ENCODE peak calls at places on chromosome 3, in seven cellular contexts. One of them, this sample, is unnamed.

GRCh38 chr3:134326126-134326525 is 48.1 kb downstream of the AMOTL2 start:
- DNase-seq in effector CD4-positive, alpha-beta T cell: no peak
- DNase-seq in T-helper 1 cell: no peak
- DNase-seq in BE2C: no peak
- DNase-seq in stimulated activated CD4-positive, alpha-beta T cell treated with anti-CD3 and anti-CD28 coated beads, Interleukin-2, amount 100 ng/mL, for 48 hours: no peak
- DNase-seq in AG10803: no peak
- DNase-seq in WTC11: no peak
- DNase-seq in this sample: no peak

GRCh38 chr3:52429031-52429430 is 15.9 kb downstream of the SEMA3G start:
- DNase-seq in effector CD4-positive, alpha-beta T cell: no peak
- DNase-seq in T-helper 1 cell: no peak
- DNase-seq in BE2C: no peak
- DNase-seq in stimulated activated CD4-positive, alpha-beta T cell treated with anti-CD3 and anti-CD28 coated beads, Interleukin-2, amount 100 ng/mL, for 48 hours: no peak
- DNase-seq in AG10803: no peak
- DNase-seq in WTC11: no peak
- DNase-seq in this sample: no peak

GRCh38 chr3:179688847-179689246 is 36.0 kb downstream of the USP13 start:
- DNase-seq in effector CD4-positive, alpha-beta T cell: no peak
- DNase-seq in T-helper 1 cell: no peak
- DNase-seq in BE2C: no peak
- DNase-seq in stimulated activated CD4-positive, alpha-beta T cell treated with anti-CD3 and anti-CD28 coated beads, Interleukin-2, amount 100 ng/mL, for 48 hours: no peak
- DNase-seq in AG10803: no peak
- DNase-seq in WTC11: no peak
- DNase-seq in this sample: no peak

GRCh38 chr3:187737401-187738088 is 7.7 kb downstream of the BCL6 start:
- DNase-seq in effector CD4-positive, alpha-beta T cell: peak
- DNase-seq in T-helper 1 cell: peak
- DNase-seq in BE2C: peak
- DNase-seq in stimulated activated CD4-positive, alpha-beta T cell treated with anti-CD3 and anti-CD28 coated beads, Interleukin-2, amount 100 ng/mL, for 48 hours: peak
- DNase-seq in AG10803: peak
- DNase-seq in WTC11: peak
- DNase-seq in this sample: peak

GRCh38 chr3:46466273-46466672 is 1.6 kb upstream of the LTF start:
- DNase-seq in effector CD4-positive, alpha-beta T cell: no peak
- DNase-seq in T-helper 1 cell: no peak
- DNase-seq in BE2C: no peak
- DNase-seq in stimulated activated CD4-positive, alpha-beta T cell treated with anti-CD3 and anti-CD28 coated beads, Interleukin-2, amount 100 ng/mL, for 48 hours: no peak
- DNase-seq in AG10803: no peak
- DNase-seq in WTC11: no peak
- DNase-seq in this sample: no peak

GRCh38 chr3:122560680-122561079 is 3.4 kb downstream of the PARP9 start:
- DNase-seq in effector CD4-positive, alpha-beta T cell: peak
- DNase-seq in T-helper 1 cell: peak
- DNase-seq in BE2C: peak
- DNase-seq in stimulated activated CD4-positive, alpha-beta T cell treated with anti-CD3 and anti-CD28 coated beads, Interleukin-2, amount 100 ng/mL, for 48 hours: peak
- DNase-seq in AG10803: peak
- DNase-seq in WTC11: no peak
- DNase-seq in this sample: no peak

GRCh38 chr3:18424862-18425640 is at the start of gene SATB1:
- DNase-seq in effector CD4-positive, alpha-beta T cell: peak
- DNase-seq in T-helper 1 cell: peak
- DNase-seq in BE2C: peak
- DNase-seq in stimulated activated CD4-positive, alpha-beta T cell treated with anti-CD3 and anti-CD28 coated beads, Interleukin-2, amount 100 ng/mL, for 48 hours: no peak
- DNase-seq in AG10803: peak
- DNase-seq in WTC11: peak
- DNase-seq in this sample: peak

GRCh38 chr3:8976540-8977182 is 13.4 kb upstream of the RAD18 start:
- DNase-seq in effector CD4-positive, alpha-beta T cell: no peak
- DNase-seq in T-helper 1 cell: no peak
- DNase-seq in BE2C: no peak
- DNase-seq in stimulated activated CD4-positive, alpha-beta T cell treated with anti-CD3 and anti-CD28 coated beads, Interleukin-2, amount 100 ng/mL, for 48 hours: no peak
- DNase-seq in AG10803: no peak
- DNase-seq in WTC11: no peak
- DNase-seq in this sample: no peak

GRCh38 chr3:134449277-134449676 is 36.5 kb downstream of the ANAPC13 start:
- DNase-seq in effector CD4-positive, alpha-beta T cell: no peak
- DNase-seq in T-helper 1 cell: no peak
- DNase-seq in BE2C: peak
- DNase-seq in stimulated activated CD4-positive, alpha-beta T cell treated with anti-CD3 and anti-CD28 coated beads, Interleukin-2, amount 100 ng/mL, for 48 hours: no peak
- DNase-seq in AG10803: no peak
- DNase-seq in WTC11: peak
- DNase-seq in this sample: no peak

GRCh38 chr3:10901293-10902010 is 85.4 kb downstream of the SLC6A11 start:
- DNase-seq in effector CD4-positive, alpha-beta T cell: no peak
- DNase-seq in T-helper 1 cell: no peak
- DNase-seq in BE2C: no peak
- DNase-seq in stimulated activated CD4-positive, alpha-beta T cell treated with anti-CD3 and anti-CD28 coated beads, Interleukin-2, amount 100 ng/mL, for 48 hours: no peak
- DNase-seq in AG10803: no peak
- DNase-seq in WTC11: no peak
- DNase-seq in this sample: no peak

GRCh38 chr3:188468672-188469071 is 314.7 kb downstream of the LPP start:
- DNase-seq in effector CD4-positive, alpha-beta T cell: no peak
- DNase-seq in T-helper 1 cell: no peak
- DNase-seq in BE2C: peak
- DNase-seq in stimulated activated CD4-positive, alpha-beta T cell treated with anti-CD3 and anti-CD28 coated beads, Interleukin-2, amount 100 ng/mL, for 48 hours: no peak
- DNase-seq in AG10803: peak
- DNase-seq in WTC11: no peak
- DNase-seq in this sample: no peak

GRCh38 chr3:127860223-127860622 is 37.9 kb upstream of the MGLL start:
- DNase-seq in effector CD4-positive, alpha-beta T cell: no peak
- DNase-seq in T-helper 1 cell: no peak
- DNase-seq in BE2C: no peak
- DNase-seq in stimulated activated CD4-positive, alpha-beta T cell treated with anti-CD3 and anti-CD28 coated beads, Interleukin-2, amount 100 ng/mL, for 48 hours: no peak
- DNase-seq in AG10803: no peak
- DNase-seq in WTC11: peak
- DNase-seq in this sample: no peak

GRCh38 chr3:30875505-30875904 is 19.0 kb downstream of the GADL1 start:
- DNase-seq in effector CD4-positive, alpha-beta T cell: no peak
- DNase-seq in T-helper 1 cell: no peak
- DNase-seq in BE2C: no peak
- DNase-seq in stimulated activated CD4-positive, alpha-beta T cell treated with anti-CD3 and anti-CD28 coated beads, Interleukin-2, amount 100 ng/mL, for 48 hours: no peak
- DNase-seq in AG10803: no peak
- DNase-seq in WTC11: no peak
- DNase-seq in this sample: no peak

GRCh38 chr3:57709559-57709958 is 16.7 kb upstream of the DENND6A start:
- DNase-seq in effector CD4-positive, alpha-beta T cell: no peak
- DNase-seq in T-helper 1 cell: no peak
- DNase-seq in BE2C: no peak
- DNase-seq in stimulated activated CD4-positive, alpha-beta T cell treated with anti-CD3 and anti-CD28 coated beads, Interleukin-2, amount 100 ng/mL, for 48 hours: no peak
- DNase-seq in AG10803: no peak
- DNase-seq in WTC11: no peak
- DNase-seq in this sample: no peak

GRCh38 chr3:20280257-20280656 is 94.3 kb upstream of the SGO1 start:
- DNase-seq in effector CD4-positive, alpha-beta T cell: no peak
- DNase-seq in T-helper 1 cell: no peak
- DNase-seq in BE2C: no peak
- DNase-seq in stimulated activated CD4-positive, alpha-beta T cell treated with anti-CD3 and anti-CD28 coated beads, Interleukin-2, amount 100 ng/mL, for 48 hours: no peak
- DNase-seq in AG10803: no peak
- DNase-seq in WTC11: no peak
- DNase-seq in this sample: peak

GRCh38 chr3:56042326-56042951 is 425.8 kb downstream of the ERC2 start:
- DNase-seq in effector CD4-positive, alpha-beta T cell: no peak
- DNase-seq in T-helper 1 cell: no peak
- DNase-seq in BE2C: no peak
- DNase-seq in stimulated activated CD4-positive, alpha-beta T cell treated with anti-CD3 and anti-CD28 coated beads, Interleukin-2, amount 100 ng/mL, for 48 hours: no peak
- DNase-seq in AG10803: peak
- DNase-seq in WTC11: no peak
- DNase-seq in this sample: no peak

GRCh38 chr3:14329116-14329830 is 73.1 kb upstream of the SLC6A6 start:
- DNase-seq in effector CD4-positive, alpha-beta T cell: no peak
- DNase-seq in T-helper 1 cell: no peak
- DNase-seq in BE2C: no peak
- DNase-seq in stimulated activated CD4-positive, alpha-beta T cell treated with anti-CD3 and anti-CD28 coated beads, Interleukin-2, amount 100 ng/mL, for 48 hours: no peak
- DNase-seq in AG10803: peak
- DNase-seq in WTC11: peak
- DNase-seq in this sample: peak

GRCh38 chr3:101720851-101721649 is 3.4 kb upstream of the CEP97 start:
- DNase-seq in effector CD4-positive, alpha-beta T cell: no peak
- DNase-seq in T-helper 1 cell: peak
- DNase-seq in BE2C: no peak
- DNase-seq in stimulated activated CD4-positive, alpha-beta T cell treated with anti-CD3 and anti-CD28 coated beads, Interleukin-2, amount 100 ng/mL, for 48 hours: no peak
- DNase-seq in AG10803: peak
- DNase-seq in WTC11: no peak
- DNase-seq in this sample: no peak

GRCh38 chr3:140375002-140375401 is 302.9 kb upstream of the TRIM42 start:
- DNase-seq in effector CD4-positive, alpha-beta T cell: no peak
- DNase-seq in T-helper 1 cell: no peak
- DNase-seq in BE2C: no peak
- DNase-seq in stimulated activated CD4-positive, alpha-beta T cell treated with anti-CD3 and anti-CD28 coated beads, Interleukin-2, amount 100 ng/mL, for 48 hours: no peak
- DNase-seq in AG10803: no peak
- DNase-seq in WTC11: no peak
- DNase-seq in this sample: no peak

GRCh38 chr3:151468284-151468917 is 7.5 kb upstream of the IGSF10 start:
- DNase-seq in effector CD4-positive, alpha-beta T cell: peak
- DNase-seq in T-helper 1 cell: peak
- DNase-seq in BE2C: peak
- DNase-seq in stimulated activated CD4-positive, alpha-beta T cell treated with anti-CD3 and anti-CD28 coated beads, Interleukin-2, amount 100 ng/mL, for 48 hours: peak
- DNase-seq in AG10803: peak
- DNase-seq in WTC11: peak
- DNase-seq in this sample: peak

GRCh38 chr3:8324727-8325126 is 176.9 kb upstream of the LMCD1 start:
- DNase-seq in effector CD4-positive, alpha-beta T cell: peak
- DNase-seq in T-helper 1 cell: peak
- DNase-seq in BE2C: peak
- DNase-seq in stimulated activated CD4-positive, alpha-beta T cell treated with anti-CD3 and anti-CD28 coated beads, Interleukin-2, amount 100 ng/mL, for 48 hours: peak
- DNase-seq in AG10803: peak
- DNase-seq in WTC11: peak
- DNase-seq in this sample: no peak